ENCODE peak calls at places on chromosomes 1 and 21, in eight cellular contexts. K is GM12864; U is body of pancreas; A is CD8-positive, alpha-beta T cell; B is A549; N is cardiac muscle cell; C is astrocyte of the spinal cord; J is tibial artery. F is an unnamed sample.

GRCh38 chr1:208242829-208243521 is 1.2 kb downstream of the PLXNA2 start:
- DNase-seq in U (no peak), N (no peak), J (no peak), C (no peak), A (no peak), K (no peak), B (no peak), F (no peak)

GRCh38 chr21:45607021-45607921 is 36.3 kb upstream of the PCBP3 start:
- DNase-seq in A (peak; percentile 65), K (no peak), N (peak; percentile 20), U (no peak), B (no peak), J (peak; percentile 31), C (peak; percentile 42), F (no peak)

GRCh38 chr1:157775101-157775870 is 1.6 kb downstream of the FCRL2 start:
- DNase-seq in C (no peak), J (no peak), K (no peak), U (no peak), B (no peak), N (no peak), A (no peak), F (peak; percentile 10)

GRCh38 chr1:189811960-189812359 is 665.7 kb downstream of the BRINP3 start:
- DNase-seq in J (no peak), U (no peak), B (no peak), K (no peak), N (no peak), C (no peak), A (no peak), F (no peak)

GRCh38 chr1:83794384-83794783 is 204.5 kb downstream of the TTLL7 start:
- DNase-seq in J (no peak), U (no peak), B (no peak), C (no peak), K (peak; percentile 3), A (no peak), N (no peak), F (no peak)

GRCh38 chr1:219460561-219461511 is 152.1 kb downstream of the ZC3H11B start:
- DNase-seq in K (peak; percentile 71), J (no peak), N (no peak), B (no peak), A (no peak), C (peak; percentile 14), U (no peak), F (no peak)

GRCh38 chr21:34857122-34857713 is 188.4 kb downstream of the CLIC6 start:
- DNase-seq in B (no peak), N (no peak), J (no peak), U (no peak), C (peak; percentile 64), K (no peak), A (no peak), F (peak; percentile 36)

GRCh38 chr1:183185941-183186490 is at the start of gene LAMC2:
- DNase-seq in C (peak; percentile 48), A (peak; percentile 30), J (no peak), B (peak; percentile 84), U (peak; percentile 54), K (no peak), N (no peak), F (no peak)

GRCh38 chr1:212630159-212630900 is 21.8 kb downstream of the ATF3 start:
- DNase-seq in C (no peak), K (no peak), J (peak; percentile 72), N (peak; percentile 66), A (peak; percentile 53), B (peak; percentile 75), U (peak; percentile 62), F (no peak)

GRCh38 chr1:172167801-172168596 is 252.5 kb upstream of the C1orf105 start:
- DNase-seq in J (no peak), C (peak; percentile 91), N (peak; percentile 93), B (no peak), K (no peak), U (no peak), A (no peak), F (no peak)

GRCh38 chr1:193629875-193630274 is 443.5 kb upstream of the B3GALT2 start:
- DNase-seq in B (no peak), U (no peak), K (no peak), A (no peak), N (peak; percentile 64), C (no peak), J (no peak), F (no peak)

GRCh38 chr1:29830916-29831315 is 594.6 kb downstream of the PTPRU start:
- DNase-seq in A (no peak), U (no peak), B (no peak), J (no peak), K (no peak), N (no peak), C (no peak), F (no peak)

DNA sequence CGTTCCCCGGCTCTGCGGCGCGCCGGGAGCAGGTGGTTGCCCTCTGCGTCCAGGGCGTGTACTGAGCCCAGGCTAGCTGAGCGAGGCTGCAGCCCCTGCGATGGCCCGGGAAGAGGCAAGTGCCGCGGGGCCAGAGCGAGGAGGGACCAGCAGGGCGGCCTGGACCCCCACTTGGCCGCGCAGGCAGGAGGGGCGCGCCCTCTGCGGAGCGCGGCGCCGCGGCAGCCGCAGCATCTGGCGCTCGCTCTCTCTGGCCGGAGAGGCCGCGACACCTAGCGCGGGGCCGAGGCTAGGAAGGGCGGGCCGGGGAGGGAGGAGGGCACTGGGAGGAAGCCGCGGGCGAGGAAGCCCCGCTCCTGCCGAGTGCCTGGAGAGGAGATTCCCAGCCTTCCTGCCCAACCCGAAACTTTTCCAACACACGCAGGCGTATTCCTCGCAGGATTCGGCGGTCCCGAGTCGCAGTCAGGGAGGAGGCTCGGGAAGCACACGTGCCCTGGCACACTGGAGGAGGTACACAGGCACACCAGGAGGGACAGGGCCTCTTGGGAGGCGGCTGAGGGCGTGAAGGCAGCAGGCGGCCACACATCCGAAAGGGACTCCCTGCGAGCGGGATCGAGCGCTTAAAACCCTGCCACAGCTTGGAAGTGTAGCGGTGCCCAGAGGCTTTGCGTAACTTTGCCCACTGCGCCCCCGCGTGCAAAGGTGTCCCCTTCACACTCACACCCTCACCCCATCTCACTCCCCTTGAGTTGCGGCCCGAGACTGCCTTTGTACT is 4.8 kb upstream of the PROX1 start:
- DNase-seq in J (no peak), B (no peak), A (no peak), N (no peak), C (no peak), K (no peak), U (peak; percentile 51), F (no peak)
- H3K4me3 ChIP-seq in J (peak overlapping the region; percentile 3), B (peak overlapping the region; percentile 47), A (no peak overlapping the region), N (peak overlapping the region; percentile 33), C (peak overlapping the region; percentile 32), K (no peak overlapping the region), U (peak overlapping the region; percentile 2), F (no peak overlapping the region)

GRCh38 chr1:27548858-27549719 is 54.9 kb downstream of the AHDC1 start:
- DNase-seq in N (no peak), K (no peak), C (no peak), U (no peak), A (no peak), B (no peak), J (no peak), F (no peak)
- TF ChIP-seq CTCF in N (no peak), K (no peak), C (no peak), U (no peak), A (no peak), B (no peak), J (no peak), F (no peak)

DNA sequence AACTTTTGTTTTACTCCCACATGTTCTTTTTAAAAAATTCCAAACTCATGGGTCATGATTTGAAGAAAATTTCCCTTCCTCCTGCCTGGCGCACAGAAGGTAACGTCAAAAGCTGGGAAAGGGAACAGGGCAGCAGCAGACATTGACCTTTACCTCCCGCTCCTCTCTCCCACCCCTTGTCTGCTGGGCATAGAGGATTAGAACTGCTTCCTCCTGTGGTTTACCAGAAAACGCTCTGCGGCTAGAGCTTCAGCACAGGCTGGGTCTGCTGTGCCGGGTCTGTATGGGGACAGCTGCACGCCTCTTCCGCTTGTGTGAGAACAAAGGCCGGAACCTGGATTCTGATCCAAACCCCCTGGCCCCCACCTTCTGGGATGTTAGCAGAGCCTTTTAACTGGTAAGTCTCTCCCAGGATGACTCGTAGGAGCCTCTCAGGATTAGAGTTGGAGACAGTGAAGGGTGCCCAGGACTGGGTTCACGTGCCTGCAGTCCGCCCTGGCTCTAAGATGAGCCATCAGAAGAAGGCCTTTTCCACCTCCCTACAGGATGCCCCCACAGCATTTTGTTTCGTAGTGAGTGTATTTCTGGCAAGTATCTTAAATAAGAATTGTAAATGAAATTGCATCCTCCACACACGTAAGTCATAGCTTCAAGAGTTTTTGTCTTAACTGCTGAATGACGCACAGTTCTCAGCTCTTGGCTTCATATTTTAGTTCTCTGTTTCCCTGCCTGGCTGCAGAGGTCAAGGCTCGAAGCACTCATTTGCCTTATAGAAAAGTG is 5.2 kb downstream of the H6PD start:
- DNase-seq in K (no peak), C (peak; percentile 75), J (no peak), B (no peak), N (peak; percentile 91), A (peak; percentile 50), U (no peak), F (no peak)
- H3K4me3 ChIP-seq in K (no peak overlapping the region), C (no peak overlapping the region), J (peak overlapping the region; percentile 17), B (no peak overlapping the region), N (no peak overlapping the region), A (peak overlapping the region; percentile 12), U (no peak overlapping the region), F (no peak overlapping the region)

GRCh38 chr1:202187040-202187671 is 6.4 kb upstream of the LGR6 start:
- DNase-seq in C (no peak), J (no peak), U (no peak), K (no peak), B (no peak), A (no peak), N (no peak), F (no peak)

GRCh38 chr1:202189012-202189790 is 4.4 kb upstream of the LGR6 start:
- DNase-seq in U (peak; percentile 79), K (no peak), N (peak; percentile 69), A (peak; percentile 76), J (peak; percentile 82), C (peak; percentile 31), B (peak; percentile 63), F (no peak)

GRCh38 chr1:202192770-202193613 is 607 bp upstream of the LGR6 start:
- DNase-seq in K (no peak), U (peak; percentile 58), A (peak; percentile 51), B (peak; percentile 64), C (peak; percentile 39), N (peak; percentile 63), J (peak; percentile 78), F (no peak)

GRCh38 chr1:202187697-202188407 is 5.7 kb upstream of the LGR6 start:
- DNase-seq in N (no peak), C (no peak), U (no peak), A (no peak), K (no peak), B (no peak), J (no peak), F (no peak)

DNA sequence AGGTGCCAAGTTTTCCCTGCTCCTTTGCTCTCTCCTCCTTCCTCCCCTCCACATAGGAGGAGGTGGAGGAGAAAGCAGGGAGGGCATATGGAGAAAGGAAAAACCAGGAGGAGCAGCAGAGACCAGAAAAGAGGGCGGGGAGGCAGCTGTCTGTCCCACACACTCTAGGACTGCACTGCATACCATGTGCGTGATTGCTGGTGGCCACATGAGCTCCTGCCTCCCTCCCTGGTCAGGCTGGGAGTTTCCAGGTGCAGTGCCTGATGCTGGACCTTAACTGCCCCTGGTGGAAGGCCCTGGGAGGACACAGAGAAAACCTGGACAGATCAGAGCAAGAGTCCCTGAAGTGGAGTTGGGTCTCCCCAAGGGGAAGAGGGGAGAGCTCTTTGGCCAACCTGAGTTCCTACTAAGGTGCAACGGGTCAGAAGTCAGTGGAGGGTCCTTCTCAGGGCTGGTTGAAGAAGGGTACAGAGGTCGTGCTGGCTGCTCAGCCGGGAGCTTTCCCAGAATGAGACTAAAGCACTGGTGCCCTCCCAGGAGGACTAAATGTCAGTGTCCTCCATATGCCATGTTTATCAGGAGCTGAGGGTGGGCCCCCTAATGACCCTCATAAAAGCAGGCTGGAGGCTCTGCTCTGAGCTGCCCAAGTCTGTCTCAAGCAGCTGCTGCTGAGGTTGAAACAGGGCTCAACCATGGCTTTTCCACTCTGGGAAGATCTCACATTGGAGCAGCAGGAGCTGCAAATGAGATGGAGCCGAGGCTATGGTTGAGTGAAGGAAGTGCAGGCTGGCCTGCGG is 3.5 kb upstream of the LGR6 start:
- DNase-seq in A (no peak), K (no peak), U (no peak), J (no peak), B (no peak), N (no peak), C (no peak), F (no peak)
- TF ChIP-seq CTCF in A (no peak), K (no peak), U (no peak), J (no peak), B (no peak), N (no peak), C (peak; percentile 27), F (no peak)